ENCODE peak calls at places on chromosome 17, in ten cellular contexts. U is HTR-8/SVneo, K is progenitor cell of endocrine pancreas, H is A549, I is SK-N-DZ, Z is NCI-H2029 treated with DMSO at 0.1 percent for 48 hours, N is NCI-H69, G is natural killer cell, Q is epithelial cell of esophagus, P is GDM1. O is an unnamed sample.

GRCh38 chr17:42354956-42355843 is 33.0 kb downstream of the STAT3 start:
- DNase-seq in U (no peak), N (no peak), Q (no peak), K (no peak), H (no peak), G (no peak), Z (no peak), I (no peak), P (no peak), O (no peak)

GRCh38 chr17:1724351-1724868 is at the start of gene WDR81:
- DNase-seq in I (peak; percentile 85), Z (no peak), H (peak; percentile 90), K (peak; percentile 80), G (peak; percentile 86), Q (peak; percentile 79), N (peak; percentile 85), U (peak; percentile 94), P (peak; percentile 77), O (peak; percentile 59)

GRCh38 chr17:46167826-46168569 is 25.2 kb downstream of the KANSL1 start:
- DNase-seq in Q (peak; percentile 56), N (no peak), P (no peak), K (no peak), U (no peak), Z (no peak), I (no peak), G (no peak), H (peak; percentile 61), O (peak; percentile 31)

GRCh38 chr17:43003542-43004172 is 2.9 kb upstream of the IFI35 start:
- DNase-seq in Q (peak; percentile 73), I (no peak), K (no peak), P (no peak), Z (no peak), H (peak; percentile 80), U (no peak), N (no peak), G (no peak), O (peak; percentile 30)

GRCh38 chr17:8734876-8735275 is 9.8 kb downstream of the CCDC42 start:
- DNase-seq in I (no peak), N (no peak), H (no peak), G (no peak), Q (no peak), U (no peak), Z (no peak), P (no peak), K (no peak), O (no peak)

GRCh38 chr17:47808830-47809480 is 12.6 kb downstream of the OSBPL7 start:
- DNase-seq in G (no peak), H (no peak), I (no peak), P (no peak), Q (no peak), K (no peak), N (no peak), U (no peak), Z (no peak), O (no peak)

GRCh38 chr17:9512323-9513168 is 63.1 kb downstream of the STX8 start:
- DNase-seq in N (peak; percentile 0), U (no peak), K (no peak), H (peak; percentile 17), Q (peak; percentile 90), I (no peak), P (no peak), Z (no peak), G (no peak), O (no peak)

GRCh38 chr17:82917656-82918345 is 78.0 kb upstream of the ZNF750 start:
- DNase-seq in H (no peak), U (peak; percentile 37), Q (no peak), K (no peak), N (peak; percentile 42), P (no peak), Z (no peak), I (no peak), G (no peak), O (no peak)

GRCh38 chr17:56597495-56597990 is 4.0 kb downstream of the NOG start:
- DNase-seq in Q (no peak), H (no peak), I (no peak), U (peak; percentile 57), P (no peak), Z (no peak), G (no peak), N (peak; percentile 36), K (peak; percentile 20), O (no peak)

GRCh38 chr17:9907883-9908648 is 3.0 kb upstream of the RCVRN start:
- DNase-seq in U (no peak), P (no peak), K (no peak), Z (no peak), H (peak; percentile 57), Q (no peak), I (no peak), N (no peak), G (no peak), O (no peak)

GRCh38 chr17:3474212-3474611 is 1.6 kb upstream of the ASPA start:
- DNase-seq in H (peak; percentile 80), Q (no peak), Z (no peak), K (no peak), G (no peak), N (no peak), I (no peak), P (no peak), U (no peak), O (peak; percentile 50)

GRCh38 chr17:14269473-14269872 is 31.4 kb upstream of the HS3ST3B1 start:
- DNase-seq in U (no peak), Q (no peak), K (no peak), Z (no peak), P (no peak), G (no peak), I (no peak), N (no peak), H (no peak), O (no peak)

GRCh38 chr17:51016099-51016498 is 104.6 kb downstream of the SPAG9 start:
- DNase-seq in N (peak; percentile 48), H (peak; percentile 13), P (no peak), K (no peak), U (no peak), G (no peak), I (no peak), Z (no peak), Q (no peak), O (no peak)

GRCh38 chr17:29568331-29569244 is at the start of gene TP53I13:
- DNase-seq in N (peak; percentile 96), P (peak; percentile 83), Z (no peak), I (peak; percentile 91), Q (peak; percentile 83), K (peak; percentile 71), H (peak; percentile 90), U (peak; percentile 93), G (peak; percentile 74), O (peak; percentile 81)

GRCh38 chr17:71760062-71760720 is 360.6 kb upstream of the SOX9 start:
- DNase-seq in I (no peak), Z (no peak), G (no peak), P (no peak), N (peak; percentile 35), K (no peak), Q (peak; percentile 78), U (no peak), H (no peak), O (peak; percentile 16)

GRCh38 chr17:82913304-82914043 is 73.7 kb upstream of the ZNF750 start:
- DNase-seq in N (peak; percentile 22), I (no peak), G (no peak), K (no peak), Q (peak; percentile 27), U (no peak), H (peak; percentile 31), Z (no peak), P (no peak), O (no peak)

GRCh38 chr17:41717408-41718286 is 5.5 kb downstream of the GAST start:
- DNase-seq in Z (no peak), H (peak; percentile 70), G (no peak), Q (peak; percentile 94), P (no peak), I (no peak), K (no peak), U (peak; percentile 46), N (no peak), O (peak; percentile 56)

GRCh38 chr17:81405382-81406005 is 10.2 kb downstream of the BAHCC1 start:
- DNase-seq in Z (no peak), K (no peak), Q (no peak), N (peak; percentile 51), H (no peak), P (no peak), U (no peak), I (no peak), G (no peak), O (no peak)

GRCh38 chr17:80668375-80669149 is 123.9 kb downstream of the RPTOR start:
- DNase-seq in N (no peak), U (no peak), P (no peak), Z (no peak), H (no peak), I (no peak), K (no peak), G (no peak), Q (no peak), O (no peak)

GRCh38 chr17:19320876-19321275 is 41.6 kb downstream of the B9D1 start:
- DNase-seq in N (no peak), I (no peak), Q (no peak), K (no peak), H (no peak), G (no peak), U (no peak), P (no peak), Z (no peak), O (no peak)

GRCh38 chr17:8532021-8532420 is 96.3 kb downstream of the NDEL1 start:
- DNase-seq in K (no peak), I (no peak), P (no peak), N (no peak), Z (no peak), Q (peak; percentile 14), H (peak; percentile 70), G (no peak), U (no peak), O (no peak)

GRCh38 chr17:51682115-51682514 is 421.8 kb downstream of the UTP18 start:
- DNase-seq in Z (no peak), Q (no peak), N (no peak), I (no peak), P (no peak), U (no peak), K (no peak), G (no peak), H (no peak), O (no peak)

GRCh38 chr17:32497431-32498205 is 10.8 kb downstream of the CDK5R1 start:
- DNase-seq in U (no peak), G (no peak), N (no peak), I (peak; percentile 45), Z (no peak), P (no peak), H (peak; percentile 41), Q (peak; percentile 52), K (no peak), O (no peak)

GRCh38 chr17:43935926-43936261 is 6.4 kb downstream of the PPY start:
- DNase-seq in N (no peak), P (no peak), H (no peak), K (no peak), G (no peak), U (no peak), I (no peak), Q (no peak), Z (no peak), O (no peak)

GRCh38 chr17:43584666-43585102 is 38.5 kb upstream of the ETV4 start:
- DNase-seq in I (no peak), N (no peak), H (no peak), Q (no peak), K (no peak), P (no peak), Z (no peak), G (no peak), U (no peak), O (no peak)

GRCh38 chr17:78988152-78988551 is 8.4 kb upstream of the LGALS3BP start:
- DNase-seq in Q (no peak), H (no peak), Z (no peak), N (no peak), P (no peak), I (no peak), K (no peak), U (no peak), G (no peak), O (no peak)

GRCh38 chr17:8965394-8966168 is at the start of gene PIK3R5:
- DNase-seq in Q (peak; percentile 4), H (no peak), N (peak; percentile 45), G (peak; percentile 71), I (no peak), K (peak; percentile 78), U (no peak), P (peak; percentile 73), Z (no peak), O (no peak)

GRCh38 chr17:36049643-36050042 is 14.4 kb upstream of the CCL18 start:
- DNase-seq in P (no peak), I (no peak), N (no peak), U (no peak), Z (no peak), G (no peak), K (no peak), Q (no peak), H (no peak), O (no peak)

O was measured in Caki2.